ENCODE peak calls at places on chromosomes 7 and 10, in six cellular contexts. One of them, this sample, is unnamed.

GRCh38 chr7:96380111-96380512 is 58.2 kb upstream of the SLC25A13 start:
- DNase-seq in IMR-90: no peak
- DNase-seq in mesenchymal stem cell: no peak
- DNase-seq in neuronal stem cell: no peak
- DNase-seq in H9: peak; percentile 51
- DNase-seq in H1: no peak
- DNase-seq in this sample: no peak

GRCh38 chr10:122519144-122519543 is 41.4 kb upstream of the DMBT1 start:
- DNase-seq in IMR-90: no peak
- DNase-seq in mesenchymal stem cell: no peak
- DNase-seq in neuronal stem cell: no peak
- DNase-seq in H9: no peak
- DNase-seq in H1: no peak
- DNase-seq in this sample: no peak

GRCh38 chr10:7251696-7252465 is 159.0 kb downstream of the SFMBT2 start:
- DNase-seq in IMR-90: no peak
- DNase-seq in mesenchymal stem cell: peak; percentile 27
- DNase-seq in neuronal stem cell: no peak
- DNase-seq in H9: no peak
- DNase-seq in H1: no peak
- DNase-seq in this sample: no peak

GRCh38 chr7:26091933-26092332 is 60.1 kb upstream of the NFE2L3 start:
- DNase-seq in IMR-90: peak; percentile 13
- DNase-seq in mesenchymal stem cell: peak; percentile 22
- DNase-seq in neuronal stem cell: no peak
- DNase-seq in H9: no peak
- DNase-seq in H1: no peak
- DNase-seq in this sample: no peak

GRCh38 chr10:24723788-24724380 is at the start of gene ARHGAP21:
- DNase-seq in IMR-90: peak; percentile 68
- DNase-seq in mesenchymal stem cell: peak; percentile 84
- DNase-seq in neuronal stem cell: peak; percentile 55
- DNase-seq in H9: peak; percentile 61
- DNase-seq in H1: peak; percentile 78
- DNase-seq in this sample: peak; percentile 61

GRCh38 chr7:94251-94801 is 98.0 kb upstream of the FAM20C start:
- DNase-seq in IMR-90: no peak
- DNase-seq in mesenchymal stem cell: no peak
- DNase-seq in neuronal stem cell: no peak
- DNase-seq in H9: no peak
- DNase-seq in H1: no peak
- DNase-seq in this sample: no peak

GRCh38 chr10:132706701-132707100 is 79.2 kb downstream of the NKX6-2 start:
- DNase-seq in IMR-90: no peak
- DNase-seq in mesenchymal stem cell: no peak
- DNase-seq in neuronal stem cell: no peak
- DNase-seq in H9: peak; percentile 17
- DNase-seq in H1: no peak
- DNase-seq in this sample: no peak

GRCh38 chr7:91089382-91089963 is 174.8 kb upstream of the FZD1 start:
- DNase-seq in IMR-90: peak; percentile 48
- DNase-seq in mesenchymal stem cell: peak; percentile 54
- DNase-seq in neuronal stem cell: peak; percentile 20
- DNase-seq in H9: no peak
- DNase-seq in H1: no peak
- DNase-seq in this sample: peak; percentile 65

GRCh38 chr7:128810473-128810872 is 18.7 kb downstream of the CCDC136 start:
- DNase-seq in IMR-90: peak; percentile 49
- DNase-seq in mesenchymal stem cell: no peak
- DNase-seq in neuronal stem cell: no peak
- DNase-seq in H9: no peak
- DNase-seq in H1: no peak
- DNase-seq in this sample: no peak

GRCh38 chr7:131596785-131597184 is 40.4 kb upstream of the PODXL start:
- DNase-seq in IMR-90: no peak
- DNase-seq in mesenchymal stem cell: no peak
- DNase-seq in neuronal stem cell: no peak
- DNase-seq in H9: no peak
- DNase-seq in H1: no peak
- DNase-seq in this sample: no peak

GRCh38 chr7:15309891-15310290 is 251.9 kb downstream of the AGMO start:
- DNase-seq in IMR-90: peak; percentile 5
- DNase-seq in mesenchymal stem cell: no peak
- DNase-seq in neuronal stem cell: no peak
- DNase-seq in H9: no peak
- DNase-seq in H1: no peak
- DNase-seq in this sample: no peak

GRCh38 chr7:26868841-26869505 is 4.6 kb upstream of the SKAP2 start:
- DNase-seq in IMR-90: peak; percentile 31
- DNase-seq in mesenchymal stem cell: no peak
- DNase-seq in neuronal stem cell: no peak
- DNase-seq in H9: no peak
- DNase-seq in H1: no peak
- DNase-seq in this sample: no peak

GRCh38 chr7:143239822-143240221 is 18.0 kb downstream of the TAS2R40 start:
- DNase-seq in IMR-90: peak; percentile 19
- DNase-seq in mesenchymal stem cell: peak; percentile 11
- DNase-seq in neuronal stem cell: no peak
- DNase-seq in H9: no peak
- DNase-seq in H1: no peak
- DNase-seq in this sample: peak; percentile 90

GRCh38 chr7:44883961-44884360 is 1.4 kb downstream of the PURB start:
- DNase-seq in IMR-90: no peak
- DNase-seq in mesenchymal stem cell: no peak
- DNase-seq in neuronal stem cell: no peak
- DNase-seq in H9: no peak
- DNase-seq in H1: no peak
- DNase-seq in this sample: no peak
- H3K4me1 ChIP-seq in IMR-90: peaks cover 9% of the 10 kb centered on the region
- H3K4me1 ChIP-seq in mesenchymal stem cell: peaks cover 6% of the 10 kb centered on the region
- H3K4me1 ChIP-seq in neuronal stem cell: peaks cover 13% of the 10 kb centered on the region
- H3K4me1 ChIP-seq in H9: peaks cover 6% of the 10 kb centered on the region
- H3K4me1 ChIP-seq in H1: peaks cover 4% of the 10 kb centered on the region
- H3K4me1 ChIP-seq in this sample: peaks cover 11% of the 10 kb centered on the region

GRCh38 chr10:115005771-115006170 is 67.8 kb downstream of the TRUB1 start:
- DNase-seq in IMR-90: no peak
- DNase-seq in mesenchymal stem cell: no peak
- DNase-seq in neuronal stem cell: no peak
- DNase-seq in H9: no peak
- DNase-seq in H1: no peak
- DNase-seq in this sample: no peak
- H4K91ac ChIP-seq in IMR-90: no peak overlapping the region
- H4K91ac ChIP-seq in mesenchymal stem cell: no peak overlapping the region
- H4K91ac ChIP-seq in neuronal stem cell: no peak overlapping the region
- H4K91ac ChIP-seq in H9: no peak overlapping the region
- H4K91ac ChIP-seq in H1: no peak overlapping the region
- H4K91ac ChIP-seq in this sample: no peak overlapping the region

GRCh38 chr10:72918352-72918751 is 24.8 kb downstream of the OIT3 start:
- DNase-seq in IMR-90: no peak
- DNase-seq in mesenchymal stem cell: no peak
- DNase-seq in neuronal stem cell: no peak
- DNase-seq in H9: no peak
- DNase-seq in H1: no peak
- DNase-seq in this sample: no peak
- H2BK120ac ChIP-seq in IMR-90: no peak overlapping the region
- H2BK120ac ChIP-seq in mesenchymal stem cell: no peak overlapping the region
- H2BK120ac ChIP-seq in neuronal stem cell: no peak overlapping the region
- H2BK120ac ChIP-seq in H9: no peak overlapping the region
- H2BK120ac ChIP-seq in H1: no peak overlapping the region
- H2BK120ac ChIP-seq in this sample: no peak overlapping the region

DNA sequence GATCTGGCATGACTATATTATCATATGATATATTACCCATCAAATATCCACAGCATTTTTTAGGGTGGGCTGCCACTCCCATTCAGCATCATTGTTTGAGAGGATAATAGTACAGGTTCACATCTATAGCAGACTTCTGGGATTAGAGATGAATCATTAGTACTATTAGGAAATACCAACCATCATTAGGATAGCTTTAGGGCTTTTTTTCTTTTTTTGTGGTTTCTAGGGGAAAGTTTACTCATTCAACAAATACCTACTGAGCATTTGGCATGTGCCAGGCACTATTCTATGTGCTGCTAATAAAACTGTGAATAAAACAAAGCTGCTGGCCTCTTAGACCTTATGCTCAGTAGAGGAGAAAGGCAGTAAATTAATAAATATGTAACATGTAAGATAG is 40.6 kb downstream of the NHLRC2 start:
- DNase-seq in IMR-90: peak; percentile 47
- DNase-seq in mesenchymal stem cell: peak; percentile 33
- DNase-seq in neuronal stem cell: no peak
- DNase-seq in H9: no peak
- DNase-seq in H1: no peak
- DNase-seq in this sample: peak; percentile 61
- H3K4me1 ChIP-seq in IMR-90: peaks cover 2% of the 10 kb centered on the region
- H3K4me1 ChIP-seq in mesenchymal stem cell: peaks cover 4% of the 10 kb centered on the region
- H3K4me1 ChIP-seq in neuronal stem cell: no peaks in the 10 kb centered on the region
- H3K4me1 ChIP-seq in H9: no peaks in the 10 kb centered on the region
- H3K4me1 ChIP-seq in H1: no peaks in the 10 kb centered on the region
- H3K4me1 ChIP-seq in this sample: no peaks in the 10 kb centered on the region